ENCODE peak calls at places on chromosomes 7 and 10, in seven cellular contexts. Q is H9, N is NT2/D1, K is fibroblast of lung, X is astrocyte, I is PC-3, F is trophoblast cell. S is an unnamed sample.
A peak's percentile ranks its signal among the peaks of the same experiment; 100 is the strongest.

GRCh38 chr7:27143022-27143949 is at the start of gene HOXA5:
- DNase-seq in N (peak; percentile 86), K (peak; percentile 91), X (peak; percentile 92), I (no peak), Q (peak; percentile 88), F (peak; percentile 78), S (no peak)

GRCh38 chr7:30330134-30331111 is 46.0 kb downstream of the ZNRF2 start:
- DNase-seq in I (no peak), K (peak; percentile 28), Q (no peak), X (peak; percentile 17), N (no peak), F (no peak), S (no peak)

GRCh38 chr7:47375121-47375551 is 206.8 kb downstream of the TNS3 start:
- DNase-seq in I (no peak), X (peak; percentile 76), K (peak; percentile 84), F (no peak), Q (no peak), N (no peak), S (peak; percentile 73)

GRCh38 chr10:70967591-70968588 is 79.5 kb upstream of the PCBD1 start:
- DNase-seq in I (peak; percentile 43), K (peak; percentile 47), Q (peak; percentile 34), N (no peak), X (peak; percentile 39), F (no peak), S (peak; percentile 19)

GRCh38 chr10:101834341-101834740 is 9.3 kb downstream of the KCNIP2 start:
- DNase-seq in X (no peak), I (peak; percentile 39), K (no peak), F (no peak), N (no peak), Q (no peak), S (no peak)

GRCh38 chr7:66930341-66930740 is 9.3 kb downstream of the TMEM248 start:
- DNase-seq in K (peak; percentile 36), Q (peak; percentile 79), I (peak; percentile 5), X (peak; percentile 20), N (peak; percentile 52), F (no peak), S (peak; percentile 28)

GRCh38 chr7:78747568-78747967 is 705.9 kb downstream of the MAGI2 start:
- DNase-seq in K (no peak), F (no peak), Q (no peak), N (no peak), I (no peak), X (no peak), S (no peak)

GRCh38 chr10:74072503-74072902 is 74.6 kb downstream of the VCL start:
- DNase-seq in F (no peak), Q (no peak), X (peak; percentile 44), N (no peak), K (peak; percentile 61), I (peak; percentile 80), S (peak; percentile 66)

GRCh38 chr7:154347867-154348266 is 295.7 kb downstream of the DPP6 start:
- DNase-seq in F (no peak), K (no peak), I (no peak), Q (no peak), X (no peak), N (no peak), S (no peak)

GRCh38 chr7:13800694-13801448 is 188.6 kb downstream of the ETV1 start:
- DNase-seq in K (peak; percentile 95), N (no peak), X (peak; percentile 93), I (peak; percentile 86), Q (no peak), F (no peak), S (peak; percentile 93)

GRCh38 chr10:27506280-27506679 is 2.2 kb downstream of the RAB18 start:
- DNase-seq in N (no peak), X (no peak), F (no peak), Q (no peak), K (peak; percentile 8), I (peak; percentile 8), S (peak; percentile 51)

GRCh38 chr7:141362580-141363435 is 188.4 kb upstream of the AGK start:
- DNase-seq in K (peak; percentile 91), Q (no peak), I (peak; percentile 67), X (peak; percentile 88), N (peak; percentile 32), F (peak; percentile 33), S (peak; percentile 74)

GRCh38 chr10:90197766-90198165 is 496.4 kb downstream of the KIF20B start:
- DNase-seq in X (peak; percentile 78), I (peak; percentile 46), K (peak; percentile 83), Q (no peak), F (peak; percentile 29), N (no peak), S (peak; percentile 5)

GRCh38 chr7:73864981-73865711 is 4.2 kb downstream of the TMEM270 start:
- DNase-seq in N (no peak), F (no peak), K (no peak), X (no peak), Q (peak; percentile 22), I (no peak), S (no peak)

GRCh38 chr10:31318382-31318853 is 598 bp upstream of the ZEB1 start:
- DNase-seq in I (peak; percentile 75), Q (peak; percentile 44), K (peak; percentile 84), X (peak; percentile 79), F (no peak), N (no peak), S (peak; percentile 83)

GRCh38 chr7:77467453-77467852 is 51.3 kb upstream of the GSAP start:
- DNase-seq in Q (no peak), F (no peak), X (no peak), N (no peak), K (no peak), I (no peak), S (no peak)

GRCh38 chr10:98748298-98748697 is 301.6 kb upstream of the HPS1 start:
- DNase-seq in I (peak; percentile 42), X (no peak), F (peak; percentile 61), N (peak; percentile 8), K (no peak), Q (peak; percentile 28), S (peak; percentile 57)

GRCh38 chr7:15446722-15447121 is 115.1 kb downstream of the AGMO start:
- DNase-seq in N (no peak), F (no peak), I (no peak), K (no peak), Q (no peak), X (no peak), S (no peak)

GRCh38 chr10:18279202-18279601 is 139.0 kb downstream of the CACNB2 start:
- DNase-seq in F (no peak), Q (no peak), X (peak; percentile 25), N (no peak), K (peak; percentile 40), I (no peak), S (peak; percentile 72)

GRCh38 chr7:101856488-101857357 is 39.3 kb downstream of the CUX1 start:
- DNase-seq in F (peak; percentile 89), K (peak; percentile 50), I (peak; percentile 94), Q (peak; percentile 73), X (peak; percentile 40), N (no peak), S (peak; percentile 85)
- H3K9ac ChIP-seq in F (no peak overlapping the region), K (peak overlapping the region; percentile 17), I (peak overlapping the region; percentile 65), Q (peak overlapping the region; percentile 35), X (peak overlapping the region; percentile 35), N (no peak overlapping the region), S (peak overlapping the region; percentile 76)

DNA sequence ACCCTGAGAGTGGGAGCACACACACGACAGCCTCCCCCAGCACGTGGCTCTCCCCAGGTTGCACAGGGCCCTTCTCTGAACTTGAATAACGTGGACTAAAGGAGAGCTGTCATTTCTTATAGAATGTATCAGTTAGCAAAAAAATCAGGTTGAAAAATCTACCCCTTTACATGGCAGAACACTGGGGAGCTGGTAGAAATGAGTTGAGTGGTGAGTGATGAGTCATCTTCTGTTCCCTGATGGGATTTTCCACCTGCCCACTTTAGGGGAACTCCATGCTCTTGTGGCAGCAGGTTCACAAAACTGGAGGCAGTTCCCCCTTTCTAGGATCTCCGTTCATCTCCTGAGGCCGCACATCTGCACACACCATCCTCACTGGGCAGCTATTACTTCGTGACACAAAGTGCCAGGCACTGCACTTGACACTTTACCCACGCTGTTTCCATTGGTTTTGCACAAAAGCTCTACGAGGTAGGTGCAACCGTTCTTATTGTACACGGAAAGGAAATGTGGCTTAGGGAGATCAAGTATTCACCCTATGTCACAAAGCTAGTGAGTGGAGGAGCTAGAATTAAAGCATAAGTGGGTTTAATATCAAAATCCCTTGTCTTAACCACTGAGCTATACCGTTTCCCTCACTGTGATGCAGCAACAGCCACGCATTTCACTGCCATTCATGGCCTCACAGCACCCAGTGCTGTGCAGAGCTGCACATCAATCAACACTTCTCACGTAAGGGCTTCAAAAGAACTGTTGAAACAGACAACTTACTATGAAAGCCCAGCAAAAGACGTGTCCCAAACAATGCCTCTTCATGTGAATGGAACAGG is 80.2 kb downstream of the RNF216 start:
- DNase-seq in N (no peak), F (peak; percentile 24), K (peak; percentile 46), Q (no peak), I (no peak), X (no peak), S (no peak)
- H3K9ac ChIP-seq in N (no peak overlapping the region), F (no peak overlapping the region), K (no peak overlapping the region), Q (no peak overlapping the region), I (no peak overlapping the region), X (no peak overlapping the region), S (no peak overlapping the region)

DNA sequence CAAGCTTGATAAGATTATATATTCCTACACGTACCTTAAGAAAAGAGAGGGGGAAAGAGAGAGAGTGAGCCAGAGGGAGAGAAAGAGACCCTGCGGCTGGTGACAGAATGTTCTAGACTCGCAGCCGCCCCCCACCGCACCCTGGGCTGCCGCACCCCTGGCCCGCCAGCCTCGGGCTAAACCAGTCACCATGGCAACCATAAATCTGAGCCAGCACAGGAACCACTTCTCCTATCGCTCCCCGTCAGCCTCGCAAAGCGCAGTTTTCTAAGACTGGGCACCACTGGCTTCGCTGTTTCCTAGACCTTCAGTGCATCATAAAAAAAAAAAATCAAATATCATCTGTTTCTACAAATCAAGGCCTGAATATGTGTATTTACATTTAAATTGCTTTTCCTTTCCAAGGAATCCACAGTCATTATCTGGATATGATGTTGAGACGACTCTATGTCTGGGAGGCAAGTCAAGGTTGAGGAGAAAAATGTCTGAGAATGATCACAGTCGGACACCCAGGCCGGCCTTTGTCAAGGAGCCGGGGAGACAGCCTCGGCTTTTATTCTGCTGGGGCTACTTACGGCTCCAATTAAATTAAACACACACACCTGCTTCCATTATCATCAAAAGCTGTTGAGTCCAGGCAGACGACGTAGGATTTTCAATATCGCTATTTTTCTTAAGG is 99.9 kb downstream of the PTPRN2 start:
- DNase-seq in F (no peak), K (no peak), N (no peak), Q (no peak), I (no peak), X (no peak), S (no peak)
- H3K9ac ChIP-seq in F (no peak overlapping the region), K (no peak overlapping the region), N (no peak overlapping the region), Q (no peak overlapping the region), I (no peak overlapping the region), X (no peak overlapping the region), S (no peak overlapping the region)

GRCh38 chr10:28985137-28985885 is 303.6 kb upstream of the LYZL1 start:
- DNase-seq in I (no peak), F (no peak), K (no peak), X (no peak), Q (no peak), N (no peak), S (no peak)
- H3K9ac ChIP-seq in I (no peak overlapping the region), F (peak overlapping the region; percentile 16), K (no peak overlapping the region), X (no peak overlapping the region), Q (no peak overlapping the region), N (no peak overlapping the region), S (no peak overlapping the region)

GRCh38 chr10:124053971-124054370 is 39.4 kb downstream of the CHST15 start:
- DNase-seq in N (no peak), F (no peak), K (no peak), Q (no peak), I (peak; percentile 91), X (no peak), S (no peak)
- H3K9ac ChIP-seq in N (no peak overlapping the region), F (no peak overlapping the region), K (no peak overlapping the region), Q (no peak overlapping the region), I (no peak overlapping the region), X (no peak overlapping the region), S (no peak overlapping the region)